ENCODE peak calls at places on chromosomes 16 and 17, in eight cellular contexts. A is NT2/D1, L is A549, X is SJCRH30, E is tibial artery, R is colonic mucosa, O is heart left ventricle, Q is PC-3. S is an unnamed sample. For H3K4me1, the result is how much of the 10 kb centered on the place peaks cover.

GRCh38 chr16:2769100-2769529 is 8.0 kb downstream of the ELOB start:
- DNase-seq in R (no peak), Q (no peak), L (no peak), O (no peak), X (no peak), E (no peak), A (no peak), S (no peak)

GRCh38 chr16:77396461-77396860 is 38.4 kb downstream of the ADAMTS18 start:
- DNase-seq in A (no peak), X (no peak), Q (no peak), O (no peak), E (no peak), L (no peak), R (no peak), S (no peak)

GRCh38 chr16:49653577-49653976 is 202.3 kb downstream of the ZNF423 start:
- DNase-seq in R (no peak), O (no peak), Q (no peak), A (no peak), X (no peak), E (no peak), L (no peak), S (no peak)

GRCh38 chr16:725463-726187 is 618 bp downstream of the CCDC78 start:
- DNase-seq in E (no peak), X (no peak), Q (no peak), O (no peak), R (no peak), A (no peak), L (no peak), S (no peak)

GRCh38 chr17:82559779-82560642 is 40.5 kb downstream of the FOXK2 start:
- DNase-seq in L (no peak), R (no peak), Q (peak), A (no peak), E (no peak), X (no peak), O (no peak), S (no peak)

GRCh38 chr17:47905221-47905733 is 9.2 kb downstream of the SP2 start:
- DNase-seq in X (peak), Q (peak), A (no peak), O (peak), E (peak), R (peak), L (no peak), S (no peak)

GRCh38 chr17:21353326-21354010 is 22.7 kb upstream of the KCNJ12 start:
- DNase-seq in O (no peak), X (no peak), Q (no peak), R (no peak), A (no peak), E (peak), L (no peak), S (no peak)

GRCh38 chr16:88374736-88375135 is 8.0 kb upstream of the ZNF469 start:
- DNase-seq in L (no peak), A (no peak), O (no peak), Q (no peak), E (no peak), X (no peak), R (no peak), S (no peak)

GRCh38 chr16:24851700-24852099 is 5.9 kb downstream of the SLC5A11 start:
- DNase-seq in Q (peak), L (peak), E (no peak), A (no peak), O (no peak), X (no peak), R (no peak), S (no peak)

GRCh38 chr17:44269118-44269794 is 1.3 kb upstream of the SLC4A1 start:
- DNase-seq in O (no peak), L (no peak), A (no peak), Q (no peak), R (no peak), X (peak), E (no peak), S (no peak)

GRCh38 chr17:44623070-44623725 is 33.1 kb upstream of the MEIOC start:
- DNase-seq in X (no peak), Q (peak), A (no peak), E (no peak), O (no peak), L (peak), R (no peak), S (no peak)

GRCh38 chr17:77503293-77503655 is 362.5 kb downstream of the SEC14L1 start:
- DNase-seq in X (no peak), Q (no peak), O (no peak), L (no peak), E (no peak), A (no peak), R (no peak), S (no peak)

GRCh38 chr17:74780443-74781238 is 4.5 kb upstream of the NAT9 start:
- DNase-seq in E (no peak), X (peak), R (no peak), O (no peak), Q (peak), L (peak), A (peak), S (no peak)

GRCh38 chr16:65846210-65846602 is 520.3 kb upstream of the CDH5 start:
- DNase-seq in Q (no peak), L (no peak), E (no peak), R (no peak), X (no peak), A (no peak), O (no peak), S (no peak)

GRCh38 chr16:85133290-85133599 is 21.0 kb upstream of the CIBAR2 start:
- DNase-seq in O (no peak), L (no peak), A (no peak), Q (no peak), E (no peak), X (no peak), R (no peak), S (no peak)
- H3K4me1 ChIP-seq in O (half or more), L (under half), A (under half), Q (under half), E (half or more), X (under half), R (under half), S (under half)

DNA sequence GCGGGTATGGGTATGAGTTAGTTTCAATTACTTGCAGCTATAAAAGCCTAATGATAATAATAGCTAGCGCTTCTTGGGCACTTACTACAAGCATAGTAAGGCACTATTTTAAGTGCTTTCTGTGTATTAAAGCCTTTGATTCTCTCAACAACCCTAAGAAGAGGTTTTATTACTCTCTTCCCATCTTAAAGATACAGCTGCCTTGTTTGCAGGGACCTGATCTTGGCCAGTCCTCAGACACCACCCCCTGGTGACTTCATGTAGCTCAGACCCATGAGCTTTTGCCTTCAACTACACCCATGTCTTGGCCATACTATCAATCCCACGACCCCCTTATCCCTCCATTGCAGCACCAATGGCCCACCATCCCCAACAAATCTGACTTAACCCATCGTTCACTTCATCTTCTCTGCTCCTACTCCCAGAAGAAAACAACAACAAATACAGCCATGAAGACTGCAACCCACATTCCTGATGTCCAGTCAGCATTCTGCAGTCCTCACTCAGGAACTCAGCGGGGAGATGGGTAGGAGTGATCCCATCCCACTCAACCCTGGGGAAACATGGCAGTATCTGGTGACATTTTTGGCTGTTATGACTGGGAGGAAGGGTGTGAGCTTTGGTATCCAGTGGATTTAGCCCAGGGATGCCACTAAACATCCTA is 4.2 kb downstream of the GGA2 start:
- DNase-seq in A (no peak), R (no peak), E (no peak), Q (no peak), X (no peak), O (no peak), L (no peak), S (no peak)
- H3K4me1 ChIP-seq in A (under half), R (under half), E (under half), Q (under half), X (under half), O (half or more), L (under half), S (under half)

DNA sequence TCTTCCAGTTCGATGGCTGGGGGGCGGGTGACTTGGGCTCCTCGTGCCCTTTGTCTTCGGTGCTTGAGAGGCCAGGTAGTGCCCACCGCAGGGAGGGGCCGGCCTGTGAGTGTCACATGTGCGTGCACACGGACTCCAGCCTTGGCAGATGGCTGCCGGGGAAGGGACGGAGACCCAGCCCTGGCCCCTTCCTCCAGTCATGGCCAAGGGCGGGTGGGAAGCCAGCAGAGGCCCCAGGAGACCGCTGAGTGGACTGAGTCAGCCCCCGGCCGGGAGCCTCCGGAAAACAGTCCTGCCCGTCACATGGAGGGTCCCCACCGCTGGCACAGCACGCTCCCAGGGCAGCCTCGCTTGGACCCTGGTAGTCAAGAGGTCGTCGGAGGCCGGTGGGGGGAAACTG is 4.2 kb downstream of the GLIS2 start:
- DNase-seq in O (no peak), X (no peak), E (no peak), Q (no peak), A (no peak), R (peak), L (no peak), S (no peak)
- H3K4me1 ChIP-seq in O (half or more), X (under half), E (half or more), Q (under half), A (under half), R (under half), L (half or more), S (under half)

GRCh38 chr16:28320741-28321140 is 28.4 kb downstream of the SBK1 start:
- DNase-seq in X (no peak), O (no peak), Q (no peak), R (no peak), E (no peak), L (no peak), A (no peak), S (no peak)
- H3K4me1 ChIP-seq in X (under half), O (under half), Q (under half), R (under half), E (under half), L (under half), A (under half), S (under half)